ENCODE peak calls at places on chromosomes 1 and 21, in nine cellular contexts. X is nephron progenitor cell; E is fibroblast of pulmonary artery; P is MM.1S; D is B cell; O is BE2C; M is CD8-positive, alpha-beta T cell; N is neural crest cell; T is astrocyte. V is an unnamed sample.

GRCh38 chr1:16163882-16164820 is 8.3 kb upstream of the EPHA2 start:
- DNase-seq in E (peak), P (no peak), M (no peak), D (no peak), N (no peak), X (no peak), O (peak), T (peak), V (peak)

GRCh38 chr1:97192872-97193572 is 471.4 kb downstream of the PTBP2 start:
- DNase-seq in P (no peak), N (no peak), O (no peak), D (no peak), X (no peak), E (peak), T (peak), M (no peak), V (peak)

GRCh38 chr21:46392921-46393320 is 65.8 kb upstream of the DIP2A start:
- DNase-seq in M (no peak), O (no peak), E (peak), D (no peak), X (no peak), N (no peak), T (peak), P (no peak), V (peak)

GRCh38 chr1:31583995-31584868 is 7.9 kb downstream of the TINAGL1 start:
- DNase-seq in O (peak), D (no peak), X (no peak), E (peak), P (no peak), T (no peak), M (no peak), N (no peak), V (peak)

GRCh38 chr1:109658533-109659051 is 2.7 kb downstream of the GSTM4 start:
- DNase-seq in O (no peak), N (no peak), M (no peak), D (no peak), X (no peak), P (no peak), E (no peak), T (no peak), V (no peak)

GRCh38 chr1:44568128-44568900 is 106.0 kb downstream of the TMEM53 start:
- DNase-seq in M (no peak), E (no peak), O (no peak), D (no peak), P (no peak), N (no peak), X (no peak), T (no peak), V (no peak)

GRCh38 chr1:45848714-45849113 is 45.3 kb downstream of the MAST2 start:
- DNase-seq in N (no peak), P (no peak), M (no peak), X (no peak), E (no peak), O (no peak), T (peak), D (no peak), V (no peak)

GRCh38 chr1:145720878-145721671 is 1.8 kb downstream of the CD160 start:
- DNase-seq in O (peak), M (peak), N (peak), X (peak), P (peak), E (peak), T (no peak), D (peak), V (peak)

GRCh38 chr1:221878134-221878533 is 136.2 kb upstream of the DUSP10 start:
- DNase-seq in N (no peak), X (no peak), M (no peak), P (no peak), T (peak), O (no peak), D (no peak), E (no peak), V (no peak)

GRCh38 chr1:77388655-77389054 is 106.8 kb downstream of the AK5 start:
- DNase-seq in M (no peak), P (no peak), E (no peak), X (no peak), N (no peak), T (peak), O (no peak), D (no peak), V (peak)

GRCh38 chr1:235878082-235878781 is 11.5 kb upstream of the LYST start:
- DNase-seq in E (no peak), O (no peak), M (no peak), D (no peak), X (no peak), P (no peak), N (no peak), T (no peak), V (no peak)

GRCh38 chr1:18505666-18506065 is 24.9 kb downstream of the KLHDC7A start:
- DNase-seq in D (no peak), X (no peak), N (no peak), O (no peak), T (no peak), E (no peak), P (no peak), M (no peak), V (no peak)

GRCh38 chr1:5959667-5960230 is 32.5 kb downstream of the NPHP4 start:
- DNase-seq in O (no peak), N (no peak), D (no peak), E (no peak), P (no peak), X (no peak), M (no peak), T (no peak), V (no peak)

GRCh38 chr21:16195896-16196443 is 466.2 kb downstream of the USP25 start:
- DNase-seq in E (peak), M (no peak), T (peak), D (no peak), N (no peak), P (peak), O (no peak), X (no peak), V (no peak)

GRCh38 chr1:207833381-207833780 is 77.5 kb downstream of the CD34 start:
- DNase-seq in M (no peak), O (no peak), P (no peak), N (no peak), D (no peak), X (no peak), T (no peak), E (no peak), V (no peak)

GRCh38 chr1:248906741-248907661 is 966 bp downstream of the PGBD2 start:
- DNase-seq in E (peak), N (no peak), X (no peak), O (no peak), D (no peak), P (no peak), T (peak), M (no peak), V (no peak)

GRCh38 chr1:14352897-14353296 is 245.6 kb upstream of the KAZN start:
- DNase-seq in T (no peak), E (no peak), P (no peak), O (no peak), M (no peak), D (no peak), X (no peak), N (no peak), V (no peak)

GRCh38 chr1:203625623-203626189 is 926 bp upstream of the ATP2B4 start:
- DNase-seq in E (peak), D (peak), P (peak), N (no peak), O (no peak), M (no peak), X (no peak), T (no peak), V (peak)
- TF ChIP-seq CTCF in E (peak), D (peak), P (peak), N (no peak), O (peak), M (peak), X (no peak), T (peak), V (peak)

DNA sequence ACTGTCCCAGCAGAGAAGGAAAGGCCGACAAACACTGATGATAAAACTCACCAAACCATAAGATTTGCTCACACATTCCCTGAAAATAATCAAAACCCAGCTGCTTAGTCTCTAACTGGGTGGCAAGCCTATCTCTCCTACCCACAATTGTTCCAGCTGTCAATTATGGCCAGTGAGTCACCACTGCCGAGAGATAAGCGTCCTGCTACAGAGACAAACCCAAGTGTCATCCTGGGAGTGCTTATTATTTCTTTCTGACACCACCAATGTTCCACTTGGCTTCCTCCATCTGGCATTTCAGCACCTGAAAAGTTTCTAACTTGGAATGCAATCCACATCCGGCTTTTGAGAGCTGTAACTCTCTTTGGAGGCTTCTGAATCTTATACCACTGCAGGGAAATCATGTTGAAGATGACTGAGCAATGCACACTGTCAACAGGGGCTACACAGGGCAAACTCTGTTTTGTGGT is 51.5 kb upstream of the VAV3 start:
- DNase-seq in X (no peak), M (no peak), E (peak), P (no peak), D (no peak), N (no peak), O (peak), T (peak), V (peak)
- TF ChIP-seq CTCF in X (no peak), M (no peak), E (no peak), P (no peak), D (no peak), N (no peak), O (no peak), T (no peak), V (no peak)

GRCh38 chr1:54973205-54973921 is 7.1 kb upstream of the TMEM61 start:
- DNase-seq in P (no peak), X (peak), N (peak), T (peak), M (no peak), D (no peak), E (peak), O (no peak), V (peak)
- TF ChIP-seq CTCF in P (no peak), X (peak), N (peak), T (peak), M (no peak), D (no peak), E (peak), O (peak), V (peak)

GRCh38 chr1:198595765-198596164 is 43.1 kb upstream of the PTPRC start:
- DNase-seq in N (no peak), D (no peak), T (no peak), O (no peak), M (no peak), X (no peak), E (no peak), P (no peak), V (no peak)
- TF ChIP-seq CTCF in N (no peak), D (no peak), T (no peak), O (no peak), M (no peak), X (no peak), E (no peak), P (no peak), V (no peak)

DNA sequence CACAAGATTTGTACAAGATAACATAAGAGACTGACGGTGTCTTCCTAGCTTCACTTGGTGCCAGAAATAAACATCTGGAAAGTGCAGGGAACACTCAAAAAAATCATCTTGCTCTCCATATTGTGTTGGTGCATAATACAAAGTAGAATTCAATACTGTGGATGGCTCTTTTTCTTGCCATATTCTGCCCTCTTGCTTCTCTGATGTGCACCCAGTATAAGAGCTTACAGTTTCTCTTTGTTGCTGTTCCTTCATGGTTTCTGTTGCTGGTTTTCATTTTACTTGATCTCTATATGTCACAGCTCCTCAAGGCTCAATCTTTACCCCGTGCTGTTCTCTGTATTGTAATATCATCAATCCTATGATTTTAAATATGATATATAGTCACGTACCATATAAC is 528.5 kb upstream of the ZP4 start:
- DNase-seq in N (no peak), E (no peak), T (no peak), D (no peak), X (no peak), M (no peak), O (no peak), P (no peak), V (no peak)
- TF ChIP-seq CTCF in N (no peak), E (no peak), T (no peak), D (no peak), X (no peak), M (no peak), O (no peak), P (no peak), V (no peak)

GRCh38 chr1:24109686-24110475 is 2.1 kb downstream of the MYOM3 start:
- DNase-seq in N (no peak), P (no peak), E (no peak), X (no peak), O (no peak), M (no peak), D (no peak), T (no peak), V (no peak)

GRCh38 chr1:24110642-24111263 is 1.2 kb downstream of the MYOM3 start:
- DNase-seq in N (no peak), E (no peak), T (no peak), O (peak), D (no peak), P (no peak), X (no peak), M (no peak), V (no peak)

GRCh38 chr1:24112381-24113169 is 640 bp upstream of the MYOM3 start:
- DNase-seq in D (peak), E (peak), X (peak), M (peak), O (peak), T (peak), P (peak), N (no peak), V (peak)

GRCh38 chr1:24111998-24112380 is at the start of gene MYOM3:
- DNase-seq in O (no peak), P (no peak), D (no peak), X (peak), E (no peak), M (no peak), T (no peak), N (no peak), V (no peak)

DNA sequence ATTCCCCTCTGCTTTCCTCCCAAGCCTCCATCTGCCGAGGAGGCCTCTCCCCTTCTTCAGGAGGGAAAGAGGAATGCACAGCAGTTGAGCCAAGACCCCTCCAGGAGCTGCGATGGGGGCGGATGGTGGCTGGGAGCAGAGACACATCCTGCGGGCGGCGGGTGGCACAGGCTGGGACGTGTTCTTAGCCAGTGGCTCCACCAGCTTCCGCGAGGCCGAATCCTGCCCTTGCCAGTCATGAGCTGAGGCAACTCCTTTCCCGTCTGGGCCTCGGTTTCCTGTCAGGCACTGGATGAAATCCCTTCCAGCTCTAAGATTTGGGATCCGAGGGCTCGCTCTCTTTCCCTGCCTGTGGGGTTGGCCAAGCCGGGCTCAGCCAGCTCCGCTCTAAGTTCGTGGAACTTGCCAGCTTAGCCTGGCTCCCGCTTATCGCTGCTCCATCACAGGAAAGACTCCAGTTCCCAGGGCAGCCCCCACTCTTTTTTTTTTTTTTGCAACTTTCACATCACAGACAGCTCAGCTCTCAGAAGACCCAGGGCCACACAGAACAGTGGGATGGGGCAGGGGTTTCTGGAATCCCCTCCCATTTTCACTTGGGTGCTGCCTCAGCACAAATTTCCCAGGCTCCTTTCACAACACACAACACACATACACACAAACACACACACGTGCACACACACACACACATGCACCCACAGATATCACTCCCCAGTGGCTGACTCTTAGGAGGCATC is 504 bp downstream of the MYOM3 start:
- DNase-seq in E (no peak), T (no peak), P (no peak), M (no peak), O (no peak), D (no peak), X (no peak), N (no peak), V (no peak)
- TF ChIP-seq CTCF in E (no peak), T (no peak), P (no peak), M (no peak), O (no peak), D (no peak), X (no peak), N (no peak), V (no peak)

GRCh38 chr1:63870152-63870551 is 96.3 kb downstream of the ROR1 start:
- DNase-seq in E (no peak), T (no peak), M (no peak), X (no peak), D (no peak), N (no peak), O (no peak), P (no peak), V (no peak)
- TF ChIP-seq CTCF in E (no peak), T (no peak), M (no peak), X (no peak), D (no peak), N (peak), O (peak), P (no peak), V (peak)

GRCh38 chr1:10692401-10693021 is 103.9 kb downstream of the CASZ1 start:
- DNase-seq in D (peak), E (no peak), O (peak), X (peak), P (peak), M (peak), T (no peak), N (no peak), V (no peak)
- TF ChIP-seq CTCF in D (peak), E (no peak), O (peak), X (peak), P (peak), M (peak), T (peak), N (peak), V (peak)

GRCh38 chr21:43718872-43719747 is at the start of gene PDXK:
- DNase-seq in D (peak), P (peak), T (peak), M (peak), O (peak), E (peak), X (peak), N (peak), V (peak)
- TF ChIP-seq CTCF in D (peak), P (peak), T (no peak), M (no peak), O (peak), E (no peak), X (no peak), N (no peak), V (no peak)

GRCh38 chr21:39663742-39664492 is 51.2 kb downstream of the B3GALT5 start:
- DNase-seq in N (no peak), X (no peak), P (no peak), M (no peak), D (no peak), O (no peak), E (no peak), T (no peak), V (no peak)

GRCh38 chr21:39666681-39667315 is 54.1 kb downstream of the B3GALT5 start:
- DNase-seq in N (no peak), X (no peak), E (no peak), O (no peak), P (no peak), T (no peak), M (no peak), D (no peak), V (no peak)

GRCh38 chr21:39664586-39664985 is 51.8 kb downstream of the B3GALT5 start:
- DNase-seq in M (no peak), P (no peak), N (no peak), O (no peak), X (no peak), T (no peak), E (no peak), D (no peak), V (no peak)

GRCh38 chr21:39667353-39667891 is 54.7 kb downstream of the B3GALT5 start:
- DNase-seq in E (no peak), T (no peak), M (no peak), X (no peak), D (no peak), P (no peak), O (no peak), N (no peak), V (no peak)

DNA sequence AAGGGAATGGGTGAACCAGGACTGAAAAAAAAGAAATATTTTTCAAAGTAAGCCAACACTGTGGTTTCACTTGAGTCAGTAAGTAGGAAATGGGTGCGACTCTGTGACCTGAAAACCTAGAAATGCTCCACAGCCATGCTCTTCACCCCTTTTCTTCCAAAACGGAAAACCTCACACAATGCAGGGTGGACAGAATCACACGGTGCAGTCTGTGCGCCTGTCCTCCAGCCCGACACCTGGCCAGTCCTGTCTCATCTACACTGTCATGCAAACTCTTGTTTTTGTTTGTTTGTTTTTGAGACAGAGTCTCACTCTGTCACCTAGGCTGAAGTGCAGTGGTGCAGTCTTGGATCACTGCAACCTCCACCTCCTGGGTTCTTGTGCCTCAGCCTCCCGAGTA is 53.3 kb downstream of the B3GALT5 start:
- DNase-seq in E (no peak), X (no peak), T (no peak), P (peak), O (no peak), N (no peak), D (no peak), M (no peak), V (no peak)
- TF ChIP-seq CTCF in E (no peak), X (no peak), T (no peak), P (no peak), O (no peak), N (no peak), D (no peak), M (no peak), V (no peak)

V was measured in fibroblast of villous mesenchyme.